ENCODE peak calls at places on chromosomes 16 and 17, in nine cellular contexts. S is esophagus squamous epithelium; W is activated CD8-positive, alpha-beta memory T cell treated with anti-CD3 and anti-CD28 coated beads for 48 hours; D is neuronal stem cell; B is NCI-H345; X is CD4-positive, CD25-positive, alpha-beta regulatory T cell; E is foreskin melanocyte; C is fibroblast of the aortic adventitia; R is spleen. T is an unnamed sample.

GRCh38 chr17:40314557-40314953 is 5.6 kb downstream of the RARA start:
- DNase-seq in S (no peak), W (peak), D (no peak), B (peak), X (peak), E (peak), C (peak), R (peak), T (no peak)

GRCh38 chr16:85832578-85833539 is 33.4 kb downstream of the COX4I1 start:
- DNase-seq in S (no peak), W (no peak), D (no peak), B (no peak), X (no peak), E (no peak), C (no peak), R (peak), T (no peak)

GRCh38 chr17:76404256-76404655 is 19.8 kb downstream of the SPHK1 start:
- DNase-seq in S (no peak), W (no peak), D (no peak), B (no peak), X (no peak), E (no peak), C (no peak), R (peak), T (no peak)

GRCh38 chr17:38815576-38816193 is 9.4 kb downstream of the CWC25 start:
- DNase-seq in S (no peak), W (no peak), D (no peak), B (no peak), X (no peak), E (no peak), C (peak), R (no peak), T (no peak)

GRCh38 chr17:8122923-8123694 is 797 bp downstream of the HES7 start:
- DNase-seq in S (no peak), W (no peak), D (peak), B (no peak), X (peak), E (peak), C (peak), R (no peak), T (peak)

GRCh38 chr17:54172654-54173316 is 350.1 kb downstream of the KIF2B start:
- DNase-seq in S (no peak), W (no peak), D (no peak), B (no peak), X (no peak), E (peak), C (peak), R (no peak), T (peak)

GRCh38 chr17:40382251-40382650 is 17.7 kb upstream of the GJD3 start:
- DNase-seq in S (no peak), W (no peak), D (no peak), B (no peak), X (no peak), E (peak), C (peak), R (no peak), T (no peak)

GRCh38 chr17:13727441-13728171 is 125.9 kb upstream of the HS3ST3A1 start:
- DNase-seq in S (no peak), W (no peak), D (no peak), B (no peak), X (no peak), E (no peak), C (peak), R (no peak), T (no peak)

GRCh38 chr17:68771867-68772515 is 170.8 kb upstream of the FAM20A start:
- DNase-seq in S (no peak), W (no peak), D (peak), B (peak), X (no peak), E (peak), C (peak), R (no peak), T (no peak)

GRCh38 chr17:67260051-67260987 is 15.3 kb upstream of the HELZ start:
- DNase-seq in S (no peak), W (no peak), D (no peak), B (no peak), X (no peak), E (peak), C (peak), R (no peak), T (no peak)

GRCh38 chr17:50817142-50817751 is 18.1 kb upstream of the WFIKKN2 start:
- DNase-seq in S (no peak), W (peak), D (no peak), B (no peak), X (peak), E (no peak), C (peak), R (peak), T (peak)

GRCh38 chr17:39944393-39944711 is 16.8 kb downstream of the LRRC3C start:
- DNase-seq in S (no peak), W (no peak), D (no peak), B (no peak), X (no peak), E (no peak), C (no peak), R (no peak), T (no peak)

GRCh38 chr16:17414421-17414820 is 56.3 kb downstream of the XYLT1 start:
- DNase-seq in S (no peak), W (no peak), D (no peak), B (no peak), X (no peak), E (no peak), C (no peak), R (no peak), T (no peak)

T was measured in neural crest cell.